ENCODE peak calls at places on chromosome 3, in six cellular contexts. T is IMR-90, O is HepG2, C is SK-N-SH, Z is A549, N is GM12878. E is an unnamed sample.

GRCh38 chr3:188085596-188086560 is 68.1 kb upstream of the LPP start:
- DNase-seq in T (no peak), O (no peak), C (no peak), Z (no peak), N (no peak), E (no peak)

GRCh38 chr3:195180490-195181106 is 90.4 kb downstream of the XXYLT1 start:
- DNase-seq in T (no peak), O (no peak), C (peak), Z (no peak), N (no peak), E (no peak)

GRCh38 chr3:16024548-16024947 is 149.9 kb upstream of the GALNT15 start:
- DNase-seq in T (no peak), O (no peak), C (no peak), Z (no peak), N (no peak), E (no peak)

GRCh38 chr3:129003578-129004112 is 2.5 kb downstream of the EFCC1 start:
- DNase-seq in T (no peak), O (peak), C (peak), Z (no peak), N (no peak), E (no peak)

GRCh38 chr3:184737641-184738518 is 26.0 kb upstream of the MAGEF1 start:
- DNase-seq in T (peak), O (no peak), C (no peak), Z (no peak), N (no peak), E (no peak)

GRCh38 chr3:107404727-107405519 is 27.7 kb downstream of the CCDC54 start:
- DNase-seq in T (peak), O (no peak), C (no peak), Z (no peak), N (no peak), E (no peak)

GRCh38 chr3:10703875-10704274 is 112.2 kb upstream of the SLC6A11 start:
- DNase-seq in T (peak), O (no peak), C (peak), Z (no peak), N (no peak), E (no peak)

GRCh38 chr3:101850327-101851048 is 1.2 kb downstream of the NFKBIZ start:
- DNase-seq in T (peak), O (no peak), C (peak), Z (no peak), N (peak), E (peak)

GRCh38 chr3:5194801-5195509 is 7.4 kb downstream of the EDEM1 start:
- DNase-seq in T (peak), O (peak), C (no peak), Z (peak), N (no peak), E (peak)

GRCh38 chr3:56423537-56424209 is 44.6 kb downstream of the ERC2 start:
- DNase-seq in T (no peak), O (no peak), C (peak), Z (no peak), N (no peak), E (no peak)
- TF ChIP-seq SMC3 in T (no peak), O (no peak), C (no peak), Z (no peak), N (no peak), E (no peak)

GRCh38 chr3:114643342-114643741 is 349.5 kb downstream of the TIGIT start:
- DNase-seq in T (no peak), O (no peak), C (no peak), Z (no peak), N (no peak), E (no peak)
- TF ChIP-seq SMC3 in T (no peak), O (no peak), C (no peak), Z (no peak), N (no peak), E (no peak)

GRCh38 chr3:120642368-120642948 is 39.6 kb downstream of the HGD start:
- DNase-seq in T (peak), O (no peak), C (no peak), Z (no peak), N (no peak), E (peak)

GRCh38 chr3:120648290-120648689 is 33.7 kb downstream of the HGD start:
- DNase-seq in T (peak), O (no peak), C (no peak), Z (no peak), N (no peak), E (no peak)

GRCh38 chr3:120641696-120642246 is 40.3 kb downstream of the HGD start:
- DNase-seq in T (no peak), O (no peak), C (no peak), Z (no peak), N (no peak), E (no peak)

GRCh38 chr3:120646771-120647449 is 35.1 kb downstream of the HGD start:
- DNase-seq in T (no peak), O (no peak), C (no peak), Z (no peak), N (no peak), E (no peak)

DNA sequence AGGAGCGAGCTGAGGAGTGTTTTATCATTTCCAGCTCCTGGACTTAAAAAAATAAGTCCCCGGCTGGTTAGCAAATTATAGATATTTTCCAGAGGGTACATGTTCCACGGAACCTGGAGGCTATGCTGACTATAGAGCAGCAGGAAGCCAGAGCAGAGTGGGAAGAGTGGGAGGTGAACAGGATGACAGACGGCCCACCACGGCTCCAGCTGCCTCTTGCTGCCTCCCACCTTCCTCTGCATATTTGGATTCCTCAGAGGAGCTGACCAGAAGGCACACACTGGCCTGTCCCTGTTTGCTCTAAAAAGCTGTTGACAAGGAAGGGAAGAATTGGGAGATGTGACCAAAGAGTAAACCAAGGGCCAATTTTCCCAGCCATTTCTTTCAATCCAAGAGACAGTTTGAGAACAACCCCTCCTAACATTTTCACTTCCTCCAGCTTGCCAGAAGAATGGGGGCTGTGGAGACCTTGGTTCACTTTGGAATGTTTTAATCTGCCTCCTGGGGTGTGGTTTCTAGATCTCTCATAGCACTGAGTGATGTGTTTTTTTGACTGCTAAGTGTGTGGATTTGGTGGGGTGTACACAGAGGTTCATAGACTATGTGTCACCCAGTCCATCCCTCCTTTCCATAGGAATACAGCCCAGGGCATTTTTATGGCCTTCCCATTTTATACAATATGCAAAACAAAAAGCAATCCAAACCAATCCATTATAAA is 36.8 kb downstream of the HGD start:
- DNase-seq in T (peak), O (no peak), C (no peak), Z (no peak), N (no peak), E (peak)
- TF ChIP-seq SMC3 in T (no peak), O (no peak), C (no peak), Z (no peak), N (no peak), E (no peak)

GRCh38 chr3:168095611-168096209 is at the start of gene GOLIM4:
- DNase-seq in T (peak), O (peak), C (peak), Z (peak), N (peak), E (peak)

GRCh38 chr3:168093790-168094189 is 1.9 kb downstream of the GOLIM4 start:
- DNase-seq in T (no peak), O (no peak), C (no peak), Z (no peak), N (no peak), E (no peak)

GRCh38 chr3:168094877-168095610 is 680 bp downstream of the GOLIM4 start:
- DNase-seq in T (peak), O (peak), C (peak), Z (peak), N (peak), E (peak)

GRCh38 chr3:168093229-168093628 is 2.5 kb downstream of the GOLIM4 start:
- DNase-seq in T (no peak), O (no peak), C (no peak), Z (no peak), N (no peak), E (no peak)

DNA sequence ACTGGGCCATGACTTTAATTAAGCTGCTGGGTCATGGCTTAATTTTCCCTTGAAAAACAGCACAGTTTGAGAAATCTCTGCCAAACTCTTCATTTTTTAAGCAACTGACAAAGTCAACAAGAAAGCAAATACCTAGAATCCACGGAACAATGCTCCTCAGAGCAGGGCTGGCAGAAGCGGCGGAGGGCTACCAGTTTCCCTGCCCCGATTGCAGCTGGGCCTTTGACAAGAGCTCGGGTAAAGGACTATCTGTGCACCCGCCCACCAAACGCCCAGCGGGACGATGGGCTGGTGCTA is 1.2 kb downstream of the GOLIM4 start:
- DNase-seq in T (no peak), O (no peak), C (no peak), Z (no peak), N (no peak), E (no peak)
- TF ChIP-seq SMC3 in T (no peak), O (no peak), C (no peak), Z (no peak), N (no peak), E (no peak)

DNA sequence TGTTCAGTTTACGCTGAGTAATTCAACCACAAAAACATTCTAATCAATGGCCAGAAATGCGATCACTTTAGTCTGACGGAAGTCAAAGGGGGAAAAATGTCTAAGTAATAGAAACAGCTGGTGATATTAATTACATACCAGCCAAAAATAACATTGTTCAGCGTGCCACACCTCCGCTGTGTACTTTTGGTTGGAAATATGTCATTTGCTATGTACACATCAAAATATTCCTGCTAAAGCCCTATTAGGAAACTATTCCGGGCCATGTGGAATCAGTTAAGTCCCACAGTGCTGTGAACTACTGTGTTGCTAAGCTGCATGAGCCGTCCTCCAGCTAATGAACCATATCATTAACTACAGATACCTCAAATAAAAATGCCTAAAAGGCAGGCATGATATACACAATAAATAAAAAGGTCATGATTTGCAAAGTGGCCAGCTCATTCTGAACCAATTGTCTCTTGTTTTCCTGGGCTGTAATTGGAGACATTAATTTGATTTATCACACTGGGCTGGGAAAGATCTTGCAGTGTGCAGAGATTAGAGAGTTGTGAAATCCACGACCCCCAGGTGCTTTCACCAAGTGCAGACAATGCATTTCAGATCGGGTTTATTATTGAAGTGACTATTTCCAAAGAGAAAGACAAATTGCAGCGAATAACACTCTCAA is 200.5 kb upstream of the LRTM1 start:
- DNase-seq in T (peak), O (no peak), C (peak), Z (no peak), N (no peak), E (no peak)
- TF ChIP-seq SMC3 in T (no peak), O (no peak), C (no peak), Z (no peak), N (no peak), E (no peak)

GRCh38 chr3:54960066-54960465 is 32.2 kb upstream of the LRTM1 start:
- DNase-seq in T (no peak), O (no peak), C (no peak), Z (no peak), N (no peak), E (no peak)

GRCh38 chr3:54957711-54958110 is 29.9 kb upstream of the LRTM1 start:
- DNase-seq in T (peak), O (no peak), C (no peak), Z (no peak), N (no peak), E (no peak)

GRCh38 chr3:54962200-54962599 is 34.3 kb upstream of the LRTM1 start:
- DNase-seq in T (no peak), O (no peak), C (no peak), Z (no peak), N (no peak), E (no peak)

GRCh38 chr3:54963621-54964020 is 35.8 kb upstream of the LRTM1 start:
- DNase-seq in T (no peak), O (no peak), C (no peak), Z (no peak), N (no peak), E (no peak)

DNA sequence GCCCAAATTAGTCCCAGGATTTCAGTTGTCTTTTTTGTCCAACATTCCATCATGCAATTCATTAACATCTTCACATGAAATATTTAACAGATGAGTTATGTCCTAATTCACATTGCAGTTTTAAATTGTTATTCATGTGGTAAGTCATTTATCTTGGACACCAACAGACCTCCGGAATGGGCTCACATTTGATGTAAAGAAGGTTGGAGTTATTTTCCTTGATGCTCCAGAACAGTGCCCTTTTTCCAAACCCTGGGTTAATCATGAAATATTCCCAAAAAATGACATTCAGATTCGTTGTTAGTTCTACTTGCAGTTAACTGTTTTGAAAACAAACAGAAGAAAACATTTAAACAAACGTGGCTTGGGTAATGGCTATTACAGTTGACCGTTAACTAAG is 32.9 kb upstream of the LRTM1 start:
- DNase-seq in T (no peak), O (no peak), C (no peak), Z (no peak), N (no peak), E (no peak)
- TF ChIP-seq SMC3 in T (no peak), O (no peak), C (no peak), Z (no peak), N (no peak), E (no peak)

GRCh38 chr3:182609575-182610156 is 183.6 kb upstream of the ATP11B start:
- DNase-seq in T (no peak), O (no peak), C (no peak), Z (no peak), N (no peak), E (no peak)
- TF ChIP-seq SMC3 in T (no peak), O (no peak), C (no peak), Z (no peak), N (no peak), E (no peak)

GRCh38 chr3:81406318-81406717 is 355.1 kb downstream of the GBE1 start:
- DNase-seq in T (no peak), O (no peak), C (no peak), Z (no peak), N (no peak), E (no peak)
- TF ChIP-seq SMC3 in T (no peak), O (no peak), C (no peak), Z (no peak), N (no peak), E (no peak)

E was measured in K562.